ENCODE peak calls at places on chromosome 1, in four cellular contexts. F is DND-41, O is mucosa of descending colon, D is transverse colon. A is an unnamed sample.

GRCh38 chr1:67367370-67368345 is 60.0 kb downstream of the IL12RB2 start:
- DNase-seq in O (peak), D (peak), F (no peak), A (no peak)

GRCh38 chr1:236880209-236880608 is 85.1 kb downstream of the MTR start:
- DNase-seq in O (no peak), D (no peak), F (no peak), A (no peak)

GRCh38 chr1:112954059-112954458 is 1.9 kb downstream of the SLC16A1 start:
- DNase-seq in D (no peak), O (no peak), F (no peak), A (no peak)

GRCh38 chr1:109198043-109198695 is 15.5 kb upstream of the SARS1 start:
- DNase-seq in D (no peak), O (no peak), F (no peak), A (no peak)

GRCh38 chr1:200345516-200345915 is 64.3 kb downstream of the ZNF281 start:
- DNase-seq in O (no peak), D (no peak), F (no peak), A (no peak)

GRCh38 chr1:7922301-7922700 is 18.3 kb downstream of the TNFRSF9 start:
- DNase-seq in F (no peak), O (no peak), D (no peak), A (no peak)

GRCh38 chr1:98429851-98430496 is 231.5 kb upstream of the SNX7 start:
- DNase-seq in D (peak), O (peak), F (no peak), A (no peak)

GRCh38 chr1:183702087-183702812 is 49.1 kb upstream of the APOBEC4 start:
- DNase-seq in O (no peak), F (no peak), D (no peak), A (no peak)

GRCh38 chr1:66331641-66332523 is 202.1 kb upstream of the SGIP1 start:
- DNase-seq in D (peak), F (no peak), O (peak), A (peak)

GRCh38 chr1:19032701-19033515 is 76.4 kb upstream of the IFFO2 start:
- DNase-seq in F (no peak), D (peak), O (no peak), A (no peak)

GRCh38 chr1:225653463-225654276 is 747 bp upstream of the ENAH start:
- DNase-seq in F (no peak), D (peak), O (peak), A (peak)

GRCh38 chr1:51714374-51715019 is 97.6 kb downstream of the OSBPL9 start:
- DNase-seq in F (no peak), O (no peak), D (no peak), A (no peak)

GRCh38 chr1:177310326-177310725 is 139.6 kb downstream of the BRINP2 start:
- DNase-seq in F (no peak), D (no peak), O (no peak), A (no peak)

GRCh38 chr1:45803299-45803780 is at the start of gene MAST2:
- DNase-seq in D (peak), F (peak), O (peak), A (peak)

GRCh38 chr1:108142258-108142657 is 57.9 kb downstream of the SLC25A24 start:
- DNase-seq in F (no peak), O (no peak), D (no peak), A (no peak)

GRCh38 chr1:108141604-108142003 is 58.5 kb downstream of the SLC25A24 start:
- DNase-seq in F (no peak), D (no peak), O (no peak), A (peak)

GRCh38 chr1:108142773-108143394 is 57.3 kb downstream of the SLC25A24 start:
- DNase-seq in F (no peak), D (no peak), O (no peak), A (no peak)

DNA sequence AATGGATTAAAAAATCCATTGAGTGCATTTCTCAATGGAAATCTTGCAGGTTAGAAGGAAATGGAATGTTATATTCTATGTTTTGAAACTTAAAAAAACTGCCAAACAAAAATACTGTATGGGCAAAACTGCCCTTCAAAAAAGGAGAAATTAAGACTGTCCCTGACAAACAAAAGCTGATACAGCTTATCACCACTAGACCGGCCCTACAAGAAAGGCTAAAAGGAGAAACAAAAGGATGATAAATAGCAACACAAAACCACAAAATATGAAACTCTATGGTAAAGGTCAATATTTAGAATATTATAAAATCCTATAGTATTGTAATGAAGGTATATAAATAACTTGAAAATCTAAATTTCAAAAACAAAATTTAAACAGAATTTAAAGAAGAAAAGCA is 60.0 kb downstream of the SLC25A24 start:
- DNase-seq in D (no peak), O (no peak), F (no peak), A (no peak)
- TF ChIP-seq CTCF in D (no peak), O (no peak), F (no peak), A (no peak)

DNA sequence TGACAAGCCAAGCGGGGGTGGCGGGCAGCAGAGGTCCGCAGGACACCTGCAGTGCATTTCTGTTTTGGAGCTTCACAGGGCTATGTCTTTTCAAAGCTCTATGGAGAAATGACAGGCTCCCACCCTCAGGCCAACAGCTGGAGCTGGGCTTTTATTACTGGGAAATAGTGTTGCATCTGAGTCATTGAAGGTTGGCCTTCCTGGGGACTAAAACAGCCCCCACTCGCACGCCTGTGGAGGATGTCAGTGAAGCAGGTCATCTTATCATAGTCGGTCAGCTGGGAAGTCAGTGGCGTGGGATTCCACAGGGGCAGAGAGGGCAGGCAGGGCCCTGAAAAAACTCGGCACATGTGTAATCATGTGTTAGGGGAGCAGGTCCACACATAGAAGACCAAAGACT is 55.3 kb downstream of the NTPCR start:
- DNase-seq in F (no peak), D (no peak), O (no peak), A (no peak)
- TF ChIP-seq CTCF in F (no peak), D (no peak), O (no peak), A (no peak)

DNA sequence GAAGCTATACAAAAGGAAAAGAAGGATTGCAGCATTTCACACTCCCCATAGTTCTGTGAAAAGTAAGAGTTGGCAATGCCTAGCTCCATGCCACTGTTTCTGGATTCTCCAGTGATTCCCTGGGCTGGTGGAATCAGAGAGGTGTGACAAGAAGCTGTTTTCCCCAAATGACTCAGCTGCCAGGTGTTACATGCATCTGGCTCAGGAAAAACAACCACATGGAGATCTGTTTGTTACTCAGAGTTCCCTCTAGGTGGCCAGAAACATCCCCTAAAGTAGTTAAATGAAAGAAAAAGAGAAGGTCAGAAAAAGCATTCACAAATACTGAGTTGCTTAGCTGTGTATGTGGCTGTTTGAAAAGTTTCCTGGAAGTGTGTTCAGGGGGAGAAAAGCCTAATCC is 115.8 kb downstream of the UCK2 start:
- DNase-seq in F (no peak), D (no peak), O (no peak), A (no peak)
- TF ChIP-seq CTCF in F (no peak), D (no peak), O (no peak), A (no peak)

GRCh38 chr1:156481527-156481926 is 19.0 kb downstream of the MEF2D start:
- DNase-seq in F (no peak), O (no peak), D (no peak), A (peak)

GRCh38 chr1:156482276-156482675 is 18.3 kb downstream of the MEF2D start:
- DNase-seq in O (no peak), D (no peak), F (no peak), A (no peak)

GRCh38 chr1:156479093-156480014 is 21.2 kb downstream of the MEF2D start:
- DNase-seq in F (no peak), O (no peak), D (no peak), A (no peak)

GRCh38 chr1:156480015-156480368 is 20.6 kb downstream of the MEF2D start:
- DNase-seq in D (no peak), F (no peak), O (no peak), A (no peak)

GRCh38 chr1:156480411-156481192 is 20.0 kb downstream of the MEF2D start:
- DNase-seq in D (peak), O (peak), F (peak), A (peak)
- TF ChIP-seq CTCF in D (peak), O (peak), F (peak), A (peak)

A was measured in activated CD8-positive, alpha-beta T cell treated with anti-CD3 and anti-CD28 coated beads for 36 hours.